ENCODE peak calls at places on chromosomes 6 and 20, in nine cellular contexts. I is PC-3, C is A549, M is astrocyte of the spinal cord, A is lower leg skin, P is AG09309, O is testis, G is HFF-Myc, D is Panc1. V is an unnamed sample.

GRCh38 chr20:4637081-4637797 is 84.5 kb upstream of the PRND start:
- DNase-seq in M (no peak), I (peak; percentile 10), D (no peak), G (no peak), P (no peak), O (no peak), C (no peak), A (no peak), V (peak; percentile 85)

GRCh38 chr6:117346142-117346930 is 79.4 kb downstream of the ROS1 start:
- DNase-seq in A (no peak), I (peak; percentile 69), G (no peak), M (peak; percentile 49), D (no peak), O (no peak), P (no peak), C (peak; percentile 8), V (no peak)

GRCh38 chr20:64056889-64057627 is 5.9 kb upstream of the TCEA2 start:
- DNase-seq in A (no peak), M (no peak), P (no peak), O (no peak), I (no peak), G (no peak), C (no peak), D (no peak), V (no peak)

GRCh38 chr6:49038294-49038693 is 424.8 kb downstream of the MMUT start:
- DNase-seq in O (no peak), A (no peak), P (no peak), G (no peak), M (no peak), I (no peak), D (no peak), C (no peak), V (no peak)

GRCh38 chr6:41553405-41553999 is 7.3 kb downstream of the FOXP4 start:
- DNase-seq in O (no peak), M (no peak), P (no peak), G (no peak), D (no peak), C (no peak), A (no peak), I (no peak), V (no peak)

GRCh38 chr6:119273799-119274595 is 75.6 kb downstream of the MAN1A1 start:
- DNase-seq in G (peak; percentile 55), O (no peak), A (no peak), P (peak; percentile 66), I (no peak), M (peak; percentile 67), C (no peak), D (no peak), V (no peak)

GRCh38 chr6:56655996-56656395 is 13.3 kb upstream of the DST start:
- DNase-seq in D (no peak), I (no peak), C (no peak), A (no peak), G (no peak), P (no peak), M (no peak), O (no peak), V (no peak)

GRCh38 chr6:23244300-23244699 is 674.9 kb downstream of the HDGFL1 start:
- DNase-seq in D (no peak), G (no peak), A (no peak), M (peak; percentile 50), O (no peak), C (no peak), P (peak; percentile 66), I (peak; percentile 90), V (no peak)

GRCh38 chr6:51029576-51029975 is 210.9 kb downstream of the TFAP2B start:
- DNase-seq in O (no peak), G (no peak), P (no peak), M (no peak), I (peak; percentile 72), C (no peak), A (no peak), D (no peak), V (no peak)

GRCh38 chr6:70857387-70858077 is 99.3 kb downstream of the B3GAT2 start:
- DNase-seq in D (no peak), C (no peak), O (no peak), G (no peak), M (no peak), P (no peak), I (no peak), A (no peak), V (no peak)

GRCh38 chr20:56924976-56925695 is 296.0 kb downstream of the TFAP2C start:
- DNase-seq in A (no peak), G (no peak), P (no peak), D (no peak), O (peak; percentile 24), M (no peak), C (peak; percentile 11), I (no peak), V (no peak)

GRCh38 chr20:20096421-20096820 is 44.1 kb downstream of the CFAP61 start:
- DNase-seq in O (no peak), I (no peak), D (no peak), P (no peak), A (peak; percentile 45), G (no peak), C (no peak), M (no peak), V (no peak)

GRCh38 chr20:43322851-43323250 is 133.1 kb upstream of the PTPRT start:
- DNase-seq in G (no peak), A (no peak), D (no peak), M (no peak), I (no peak), P (no peak), C (no peak), O (peak; percentile 50), V (no peak)

GRCh38 chr20:37914672-37915433 is 11.9 kb downstream of the VSTM2L start:
- DNase-seq in G (no peak), I (no peak), D (no peak), M (no peak), C (no peak), A (no peak), P (no peak), O (peak; percentile 76), V (no peak)

GRCh38 chr6:3325210-3325609 is 66.5 kb downstream of the PSMG4 start:
- DNase-seq in O (no peak), G (no peak), A (no peak), P (peak; percentile 21), I (peak; percentile 43), D (no peak), C (no peak), M (peak; percentile 59), V (no peak)

GRCh38 chr6:5411414-5411813 is 150.1 kb downstream of the FARS2 start:
- DNase-seq in A (no peak), G (no peak), M (no peak), O (no peak), C (no peak), I (no peak), P (no peak), D (no peak), V (no peak)

GRCh38 chr6:114040871-114041270 is 69.9 kb upstream of the HDAC2 start:
- DNase-seq in A (no peak), P (no peak), C (no peak), D (no peak), G (no peak), O (no peak), I (no peak), M (peak; percentile 49), V (no peak)

GRCh38 chr20:53580376-53581111 is 13.1 kb downstream of the ZNF217 start:
- DNase-seq in G (no peak), I (peak; percentile 70), O (no peak), C (no peak), A (no peak), P (no peak), D (no peak), M (no peak), V (no peak)

GRCh38 chr20:10555865-10556308 is 117.9 kb downstream of the JAG1 start:
- DNase-seq in O (no peak), P (peak; percentile 20), M (peak; percentile 72), I (peak; percentile 89), A (no peak), C (peak; percentile 31), D (no peak), G (no peak), V (no peak)

GRCh38 chr20:62554214-62554897 is 78.6 kb upstream of the GATA5 start:
- DNase-seq in G (no peak), M (no peak), A (no peak), O (no peak), P (no peak), I (no peak), D (no peak), C (no peak), V (no peak)
- H3K4me3 ChIP-seq in G (no peak overlapping the region), M (no peak overlapping the region), A (no peak overlapping the region), O (no peak overlapping the region), P (no peak overlapping the region), I (no peak overlapping the region), D (no peak overlapping the region), C (no peak overlapping the region), V (no peak overlapping the region)

GRCh38 chr20:40945189-40945588 is 83.4 kb upstream of the TOP1 start:
- DNase-seq in G (no peak), O (no peak), D (no peak), M (no peak), A (no peak), P (no peak), I (no peak), C (no peak), V (no peak)

GRCh38 chr20:40943591-40943990 is 85.0 kb upstream of the TOP1 start:
- DNase-seq in G (no peak), D (no peak), I (no peak), A (no peak), P (no peak), M (no peak), C (no peak), O (no peak), V (no peak)

GRCh38 chr20:40942775-40943174 is 85.8 kb upstream of the TOP1 start:
- DNase-seq in I (peak; percentile 45), A (no peak), O (no peak), G (no peak), C (no peak), D (no peak), P (no peak), M (no peak), V (no peak)

GRCh38 chr20:40948352-40949267 is 80.0 kb upstream of the TOP1 start:
- DNase-seq in D (no peak), P (no peak), C (no peak), I (peak; percentile 79), A (no peak), M (no peak), G (no peak), O (no peak), V (no peak)

GRCh38 chr20:40945754-40946451 is 82.7 kb upstream of the TOP1 start:
- DNase-seq in O (peak; percentile 77), A (peak; percentile 34), P (no peak), D (no peak), G (no peak), C (peak; percentile 40), I (peak; percentile 68), M (peak; percentile 63), V (peak; percentile 51)
- TF ChIP-seq CTCF in O (no peak), A (no peak), P (peak; percentile 71), D (peak; percentile 78), G (peak; percentile 75), C (peak; percentile 42), I (peak; percentile 80), M (peak; percentile 89), V (peak; percentile 87)

GRCh38 chr6:40387871-40388264 is 199.3 kb downstream of the LRFN2 start:
- DNase-seq in C (no peak), A (peak; percentile 2), I (no peak), D (no peak), P (no peak), O (no peak), M (no peak), G (no peak), V (peak; percentile 4)
- H3K4me3 ChIP-seq in C (no peak overlapping the region), A (no peak overlapping the region), I (no peak overlapping the region), D (no peak overlapping the region), P (no peak overlapping the region), O (no peak overlapping the region), M (no peak overlapping the region), G (no peak overlapping the region), V (no peak overlapping the region)

GRCh38 chr6:110878751-110879539 is 4.4 kb downstream of the AMD1 start:
- DNase-seq in P (no peak), M (peak; percentile 21), D (peak; percentile 36), O (peak; percentile 71), C (peak; percentile 38), I (peak; percentile 32), G (no peak), A (no peak), V (peak; percentile 16)
- TF ChIP-seq CTCF in P (peak; percentile 64), M (peak; percentile 60), D (peak; percentile 91), O (peak; percentile 28), C (peak; percentile 48), I (peak; percentile 61), G (peak; percentile 58), A (no peak), V (peak; percentile 49)